ENCODE peak calls at places on chromosomes 7 and 10, in six cellular contexts. One of them, this sample, is unnamed. For H3K4me1, the result is how much of the 10 kb centered on the place peaks cover.

GRCh38 chr7:32673275-32673983 is 178.1 kb downstream of the AVL9 start:
- DNase-seq in HepG2: no peak
- DNase-seq in astrocyte: no peak
- DNase-seq in heart left ventricle: no peak
- DNase-seq in adrenal gland: no peak
- DNase-seq in OCI-LY7: no peak
- DNase-seq in this sample: no peak

GRCh38 chr10:70997236-70997635 is 108.9 kb upstream of the PCBD1 start:
- DNase-seq in HepG2: no peak
- DNase-seq in astrocyte: no peak
- DNase-seq in heart left ventricle: no peak
- DNase-seq in adrenal gland: no peak
- DNase-seq in OCI-LY7: no peak
- DNase-seq in this sample: no peak

GRCh38 chr7:22633954-22634474 is 93.0 kb upstream of the IL6 start:
- DNase-seq in HepG2: no peak
- DNase-seq in astrocyte: peak
- DNase-seq in heart left ventricle: no peak
- DNase-seq in adrenal gland: no peak
- DNase-seq in OCI-LY7: no peak
- DNase-seq in this sample: no peak

GRCh38 chr7:101743241-101743994 is 74.0 kb upstream of the CUX1 start:
- DNase-seq in HepG2: no peak
- DNase-seq in astrocyte: peak
- DNase-seq in heart left ventricle: peak
- DNase-seq in adrenal gland: peak
- DNase-seq in OCI-LY7: peak
- DNase-seq in this sample: peak

GRCh38 chr10:51770719-51771118 is 71.3 kb upstream of the CSTF2T start:
- DNase-seq in HepG2: peak
- DNase-seq in astrocyte: no peak
- DNase-seq in heart left ventricle: no peak
- DNase-seq in adrenal gland: no peak
- DNase-seq in OCI-LY7: no peak
- DNase-seq in this sample: no peak

GRCh38 chr10:119336599-119336998 is 129.2 kb downstream of the GRK5 start:
- DNase-seq in HepG2: no peak
- DNase-seq in astrocyte: no peak
- DNase-seq in heart left ventricle: peak
- DNase-seq in adrenal gland: peak
- DNase-seq in OCI-LY7: no peak
- DNase-seq in this sample: no peak

GRCh38 chr10:6039711-6040110 is 22.5 kb downstream of the IL2RA start:
- DNase-seq in HepG2: no peak
- DNase-seq in astrocyte: no peak
- DNase-seq in heart left ventricle: no peak
- DNase-seq in adrenal gland: no peak
- DNase-seq in OCI-LY7: no peak
- DNase-seq in this sample: no peak

GRCh38 chr7:22851140-22851539 is 28.5 kb upstream of the TOMM7 start:
- DNase-seq in HepG2: no peak
- DNase-seq in astrocyte: no peak
- DNase-seq in heart left ventricle: no peak
- DNase-seq in adrenal gland: no peak
- DNase-seq in OCI-LY7: no peak
- DNase-seq in this sample: no peak

GRCh38 chr7:4738711-4739527 is 36.5 kb upstream of the AP5Z1 start:
- DNase-seq in HepG2: peak
- DNase-seq in astrocyte: peak
- DNase-seq in heart left ventricle: no peak
- DNase-seq in adrenal gland: peak
- DNase-seq in OCI-LY7: no peak
- DNase-seq in this sample: no peak

GRCh38 chr7:29564455-29565185 is 985 bp downstream of the PRR15 start:
- DNase-seq in HepG2: peak
- DNase-seq in astrocyte: peak
- DNase-seq in heart left ventricle: peak
- DNase-seq in adrenal gland: no peak
- DNase-seq in OCI-LY7: no peak
- DNase-seq in this sample: peak

GRCh38 chr10:124353896-124354295 is 64.8 kb downstream of the OAT start:
- DNase-seq in HepG2: no peak
- DNase-seq in astrocyte: no peak
- DNase-seq in heart left ventricle: no peak
- DNase-seq in adrenal gland: no peak
- DNase-seq in OCI-LY7: no peak
- DNase-seq in this sample: no peak

GRCh38 chr10:13969118-13969791 is 361.5 kb downstream of the FRMD4A start:
- DNase-seq in HepG2: no peak
- DNase-seq in astrocyte: no peak
- DNase-seq in heart left ventricle: no peak
- DNase-seq in adrenal gland: no peak
- DNase-seq in OCI-LY7: no peak
- DNase-seq in this sample: no peak

DNA sequence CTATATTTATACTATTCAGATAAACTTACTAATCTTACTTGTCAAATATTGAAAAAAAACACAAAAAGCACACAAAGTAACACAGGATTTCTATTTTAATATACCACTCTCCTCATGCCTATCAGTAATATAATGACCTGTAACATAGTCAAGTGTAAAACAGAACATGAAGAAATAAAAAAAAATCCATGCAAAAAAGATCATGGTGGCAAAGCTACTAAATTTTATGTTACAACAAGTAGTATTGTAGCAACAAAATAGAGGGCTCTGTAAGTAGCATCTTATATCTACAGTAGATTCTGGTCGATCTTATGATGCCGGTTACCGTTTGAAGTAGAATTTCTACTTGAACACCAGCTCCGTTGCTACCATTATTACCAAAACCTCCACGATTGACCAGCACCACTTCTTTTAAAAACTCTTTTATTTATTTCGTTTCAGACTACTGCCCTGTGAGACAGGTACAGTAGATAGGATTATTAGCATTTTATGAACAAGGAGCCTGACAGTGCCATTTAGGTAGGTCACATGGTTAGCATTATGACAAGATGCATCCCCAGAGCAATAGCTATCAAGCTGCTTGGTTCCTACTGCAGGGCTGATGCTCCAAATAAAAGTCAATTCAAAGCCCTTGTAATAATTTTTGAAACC is 2.1 kb downstream of the CPED1 start:
- DNase-seq in HepG2: no peak
- DNase-seq in astrocyte: no peak
- DNase-seq in heart left ventricle: no peak
- DNase-seq in adrenal gland: no peak
- DNase-seq in OCI-LY7: no peak
- DNase-seq in this sample: no peak
- H3K4me1 ChIP-seq in HepG2: under half
- H3K4me1 ChIP-seq in astrocyte: under half
- H3K4me1 ChIP-seq in heart left ventricle: under half
- H3K4me1 ChIP-seq in adrenal gland: under half
- H3K4me1 ChIP-seq in OCI-LY7: under half
- H3K4me1 ChIP-seq in this sample: under half

GRCh38 chr7:50508471-50508943 is 56.7 kb downstream of the DDC start:
- DNase-seq in HepG2: no peak
- DNase-seq in astrocyte: no peak
- DNase-seq in heart left ventricle: no peak
- DNase-seq in adrenal gland: no peak
- DNase-seq in OCI-LY7: no peak
- DNase-seq in this sample: no peak
- H3K4me1 ChIP-seq in HepG2: under half
- H3K4me1 ChIP-seq in astrocyte: under half
- H3K4me1 ChIP-seq in heart left ventricle: under half
- H3K4me1 ChIP-seq in adrenal gland: under half
- H3K4me1 ChIP-seq in OCI-LY7: under half
- H3K4me1 ChIP-seq in this sample: under half

DNA sequence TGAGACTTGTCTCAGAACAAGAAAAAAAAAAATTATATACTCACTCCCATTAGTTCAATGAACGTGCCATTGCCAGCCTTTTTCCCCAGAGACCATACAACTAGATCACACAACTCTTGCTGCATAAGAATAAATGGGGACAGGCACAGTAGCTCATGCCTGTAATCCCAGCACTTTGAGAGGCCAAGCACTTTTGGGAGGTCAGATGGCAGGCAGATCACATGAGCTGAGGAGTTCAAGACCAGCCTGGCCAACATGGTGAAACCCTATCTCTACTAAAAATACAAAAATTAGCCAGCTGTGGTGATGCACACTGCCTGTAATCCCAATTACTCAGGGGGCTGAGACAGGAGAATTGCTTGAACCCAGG is 13.6 kb downstream of the PDLIM1 start:
- DNase-seq in HepG2: no peak
- DNase-seq in astrocyte: no peak
- DNase-seq in heart left ventricle: no peak
- DNase-seq in adrenal gland: no peak
- DNase-seq in OCI-LY7: no peak
- DNase-seq in this sample: no peak
- H3K4me1 ChIP-seq in HepG2: half or more
- H3K4me1 ChIP-seq in astrocyte: half or more
- H3K4me1 ChIP-seq in heart left ventricle: half or more
- H3K4me1 ChIP-seq in adrenal gland: under half
- H3K4me1 ChIP-seq in OCI-LY7: under half
- H3K4me1 ChIP-seq in this sample: half or more

GRCh38 chr10:62812672-62813439 is 3.3 kb downstream of the EGR2 start:
- DNase-seq in HepG2: no peak
- DNase-seq in astrocyte: no peak
- DNase-seq in heart left ventricle: no peak
- DNase-seq in adrenal gland: no peak
- DNase-seq in OCI-LY7: no peak
- DNase-seq in this sample: no peak

GRCh38 chr10:62813453-62813852 is 2.7 kb downstream of the EGR2 start:
- DNase-seq in HepG2: no peak
- DNase-seq in astrocyte: no peak
- DNase-seq in heart left ventricle: no peak
- DNase-seq in adrenal gland: no peak
- DNase-seq in OCI-LY7: no peak
- DNase-seq in this sample: no peak

GRCh38 chr10:62813981-62814380 is 2.2 kb downstream of the EGR2 start:
- DNase-seq in HepG2: no peak
- DNase-seq in astrocyte: no peak
- DNase-seq in heart left ventricle: no peak
- DNase-seq in adrenal gland: no peak
- DNase-seq in OCI-LY7: no peak
- DNase-seq in this sample: no peak

GRCh38 chr10:62810131-62810530 is 5.6 kb downstream of the ADO start:
- DNase-seq in HepG2: no peak
- DNase-seq in astrocyte: no peak
- DNase-seq in heart left ventricle: no peak
- DNase-seq in adrenal gland: no peak
- DNase-seq in OCI-LY7: no peak
- DNase-seq in this sample: no peak

GRCh38 chr10:62811159-62811875 is 4.8 kb downstream of the EGR2 start:
- DNase-seq in HepG2: no peak
- DNase-seq in astrocyte: no peak
- DNase-seq in heart left ventricle: no peak
- DNase-seq in adrenal gland: no peak
- DNase-seq in OCI-LY7: no peak
- DNase-seq in this sample: no peak
- H3K4me1 ChIP-seq in HepG2: under half
- H3K4me1 ChIP-seq in astrocyte: under half
- H3K4me1 ChIP-seq in heart left ventricle: under half
- H3K4me1 ChIP-seq in adrenal gland: half or more
- H3K4me1 ChIP-seq in OCI-LY7: under half
- H3K4me1 ChIP-seq in this sample: under half

GRCh38 chr7:122803851-122804250 is 82.4 kb downstream of the CADPS2 start:
- DNase-seq in HepG2: no peak
- DNase-seq in astrocyte: no peak
- DNase-seq in heart left ventricle: no peak
- DNase-seq in adrenal gland: no peak
- DNase-seq in OCI-LY7: no peak
- DNase-seq in this sample: no peak
- H3K4me1 ChIP-seq in HepG2: under half
- H3K4me1 ChIP-seq in astrocyte: under half
- H3K4me1 ChIP-seq in heart left ventricle: under half
- H3K4me1 ChIP-seq in adrenal gland: under half
- H3K4me1 ChIP-seq in OCI-LY7: under half
- H3K4me1 ChIP-seq in this sample: under half

GRCh38 chr10:99782447-99783286 is at the start of gene ABCC2:
- DNase-seq in HepG2: peak
- DNase-seq in astrocyte: no peak
- DNase-seq in heart left ventricle: no peak
- DNase-seq in adrenal gland: no peak
- DNase-seq in OCI-LY7: no peak
- DNase-seq in this sample: no peak

GRCh38 chr10:99779335-99779734 is 3.1 kb upstream of the ABCC2 start:
- DNase-seq in HepG2: peak
- DNase-seq in astrocyte: peak
- DNase-seq in heart left ventricle: no peak
- DNase-seq in adrenal gland: no peak
- DNase-seq in OCI-LY7: peak
- DNase-seq in this sample: no peak

GRCh38 chr10:99781734-99782429 is 558 bp upstream of the ABCC2 start:
- DNase-seq in HepG2: peak
- DNase-seq in astrocyte: no peak
- DNase-seq in heart left ventricle: no peak
- DNase-seq in adrenal gland: peak
- DNase-seq in OCI-LY7: no peak
- DNase-seq in this sample: no peak

GRCh38 chr10:99775850-99776249 is 6.6 kb upstream of the ABCC2 start:
- DNase-seq in HepG2: peak
- DNase-seq in astrocyte: peak
- DNase-seq in heart left ventricle: no peak
- DNase-seq in adrenal gland: no peak
- DNase-seq in OCI-LY7: no peak
- DNase-seq in this sample: no peak

GRCh38 chr10:99777918-99778716 is 4.3 kb upstream of the ABCC2 start:
- DNase-seq in HepG2: peak
- DNase-seq in astrocyte: no peak
- DNase-seq in heart left ventricle: no peak
- DNase-seq in adrenal gland: no peak
- DNase-seq in OCI-LY7: peak
- DNase-seq in this sample: no peak
- H3K4me1 ChIP-seq in HepG2: half or more
- H3K4me1 ChIP-seq in astrocyte: under half
- H3K4me1 ChIP-seq in heart left ventricle: under half
- H3K4me1 ChIP-seq in adrenal gland: under half
- H3K4me1 ChIP-seq in OCI-LY7: under half
- H3K4me1 ChIP-seq in this sample: under half